ENCODE peak calls at places on chromosomes 12 and 14, in four cellular contexts. F, S, A and H are unnamed samples.

GRCh38 chr12:93447555-93448265 is 6.0 kb upstream of the UBE2N start:
- DNase-seq in F (no peak), S (no peak), A (no peak), H (no peak)

GRCh38 chr12:66647034-66647691 is 31.7 kb downstream of the GRIP1 start:
- DNase-seq in F (no peak), S (no peak), A (no peak), H (no peak)

GRCh38 chr12:104680070-104680469 is 223.3 kb downstream of the CHST11 start:
- DNase-seq in F (no peak), S (peak), A (no peak), H (peak)

GRCh38 chr14:44895716-44896115 is 66.0 kb downstream of the KLHL28 start:
- DNase-seq in F (no peak), S (no peak), A (no peak), H (no peak)

GRCh38 chr12:76028649-76029277 is 2.8 kb downstream of the PHLDA1 start:
- DNase-seq in F (no peak), S (peak), A (no peak), H (no peak)

GRCh38 chr12:71746983-71747611 is 7.6 kb upstream of the RAB21 start:
- DNase-seq in F (peak), S (peak), A (peak), H (no peak)

GRCh38 chr14:37591311-37591940 is 3.6 kb downstream of the FOXA1 start:
- DNase-seq in F (no peak), S (no peak), A (peak), H (no peak)

GRCh38 chr14:33903369-33903768 is 47.5 kb downstream of the EGLN3 start:
- DNase-seq in F (no peak), S (no peak), A (no peak), H (no peak)

GRCh38 chr12:6295187-6295811 is 15.2 kb upstream of the PLEKHG6 start:
- DNase-seq in F (peak), S (peak), A (no peak), H (peak)

GRCh38 chr12:63301311-63301710 is 150.3 kb upstream of the AVPR1A start:
- DNase-seq in F (no peak), S (no peak), A (no peak), H (no peak)
- TF ChIP-seq NR3C1 in F (no peak), S (no peak), A (no peak), H (no peak)

GRCh38 chr12:21780786-21781185 is 6.3 kb upstream of the KCNJ8 start:
- DNase-seq in F (no peak), S (no peak), A (no peak), H (no peak)
- TF ChIP-seq NR3C1 in F (no peak), S (no peak), A (no peak), H (no peak)

GRCh38 chr12:112421363-112421762 is 2.6 kb downstream of the PTPN11 start:
- DNase-seq in F (no peak), S (no peak), A (no peak), H (no peak)

GRCh38 chr12:112420740-112421139 is 2.0 kb downstream of the PTPN11 start:
- DNase-seq in F (no peak), S (no peak), A (no peak), H (no peak)

GRCh38 chr12:112419269-112420133 is 754 bp downstream of the PTPN11 start:
- DNase-seq in F (peak), S (peak), A (peak), H (no peak)

GRCh38 chr12:112424126-112424525 is 5.4 kb downstream of the PTPN11 start:
- DNase-seq in F (no peak), S (no peak), A (no peak), H (no peak)

GRCh38 chr12:112422531-112422930 is 3.8 kb downstream of the PTPN11 start:
- DNase-seq in F (no peak), S (no peak), A (no peak), H (no peak)
- TF ChIP-seq NR3C1 in F (no peak), S (no peak), A (no peak), H (no peak)

GRCh38 chr12:121982950-121983349 is 38.7 kb upstream of the BCL7A start:
- DNase-seq in F (no peak), S (no peak), A (no peak), H (no peak)

GRCh38 chr12:121989951-121990647 is 31.6 kb upstream of the BCL7A start:
- DNase-seq in F (no peak), S (no peak), A (no peak), H (no peak)

GRCh38 chr12:121983546-121984205 is 38.0 kb upstream of the BCL7A start:
- DNase-seq in F (no peak), S (no peak), A (no peak), H (no peak)

GRCh38 chr12:121989266-121989950 is 32.3 kb upstream of the BCL7A start:
- DNase-seq in F (no peak), S (no peak), A (no peak), H (no peak)

DNA sequence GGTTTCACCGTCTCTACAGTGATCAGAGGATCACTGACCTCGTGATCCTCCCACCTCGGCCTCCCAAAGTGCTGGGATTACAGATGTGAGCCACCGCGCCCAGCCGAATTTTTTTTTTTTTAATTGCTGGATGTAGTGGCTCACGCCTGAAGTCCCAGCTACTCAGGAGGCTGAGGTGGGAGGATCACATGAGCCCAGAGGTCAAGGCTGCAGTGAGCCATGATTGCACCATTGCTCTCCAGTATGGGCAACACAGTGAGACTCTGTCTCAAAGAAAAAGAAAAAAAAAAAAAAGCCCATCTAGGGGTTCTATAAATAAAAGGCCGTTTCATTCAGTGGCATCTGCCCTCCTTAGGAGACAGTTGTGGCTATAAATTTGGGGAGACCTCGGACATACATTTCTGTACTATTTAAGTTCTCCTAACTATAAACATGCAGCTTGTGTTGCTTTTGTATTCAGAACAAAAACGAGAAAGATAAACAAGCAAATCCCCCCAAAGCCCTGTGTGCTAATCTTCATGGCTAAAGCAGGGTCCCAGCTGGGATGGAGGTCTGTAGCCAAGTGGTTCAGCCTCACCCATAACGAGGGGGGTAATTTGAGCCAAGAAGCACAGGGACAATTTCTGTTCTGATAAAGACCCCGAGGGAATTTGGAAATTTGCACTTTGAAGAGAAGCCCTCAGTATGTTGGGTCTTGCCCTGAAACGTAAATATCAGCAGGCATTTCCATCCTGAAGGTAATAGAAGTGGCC is 35.0 kb upstream of the BCL7A start:
- DNase-seq in F (no peak), S (no peak), A (no peak), H (no peak)
- TF ChIP-seq NR3C1 in F (no peak), S (no peak), A (no peak), H (no peak)

GRCh38 chr14:96122496-96122895 is 82.1 kb upstream of the BDKRB2 start:
- DNase-seq in F (no peak), S (no peak), A (no peak), H (no peak)

GRCh38 chr14:96125536-96125935 is 79.1 kb upstream of the BDKRB2 start:
- DNase-seq in F (no peak), S (no peak), A (no peak), H (no peak)

GRCh38 chr14:96126783-96127271 is 77.8 kb upstream of the BDKRB2 start:
- DNase-seq in F (no peak), S (no peak), A (no peak), H (no peak)

GRCh38 chr14:96129128-96129736 is 75.4 kb upstream of the BDKRB2 start:
- DNase-seq in F (no peak), S (no peak), A (no peak), H (no peak)

GRCh38 chr14:96126339-96126770 is 78.3 kb upstream of the BDKRB2 start:
- DNase-seq in F (no peak), S (no peak), A (no peak), H (no peak)
- TF ChIP-seq NR3C1 in F (no peak), S (no peak), A (no peak), H (no peak)